ENCODE peak calls at places on chromosomes 11 and 22, in five cellular contexts. H, E, U, K and C are unnamed samples.

GRCh38 chr11:35461917-35462316 is 42.6 kb upstream of the SLC1A2 start:
- DNase-seq in H (no peak), E (no peak), U (no peak), K (no peak), C (no peak)

GRCh38 chr11:72569966-72570892 is 104.0 kb downstream of the PDE2A start:
- DNase-seq in H (no peak), E (no peak), U (peak), K (no peak), C (no peak)

GRCh38 chr22:49208768-49209252 is 618.9 kb downstream of the BRD1 start:
- DNase-seq in H (peak), E (no peak), U (no peak), K (peak), C (no peak)

GRCh38 chr11:103317118-103317517 is 207.9 kb downstream of the DYNC2H1 start:
- DNase-seq in H (no peak), E (no peak), U (peak), K (no peak), C (no peak)

GRCh38 chr22:20148414-20148813 is 2.4 kb downstream of the CCDC188 start:
- DNase-seq in H (no peak), E (no peak), U (no peak), K (no peak), C (no peak)

GRCh38 chr11:71454470-71455113 is 1.6 kb downstream of the NADSYN1 start:
- DNase-seq in H (no peak), E (no peak), U (no peak), K (no peak), C (no peak)

GRCh38 chr11:69221086-69221485 is 65.4 kb downstream of the SMIM38 start:
- DNase-seq in H (no peak), E (no peak), U (no peak), K (no peak), C (no peak)

GRCh38 chr11:14974723-14975587 is 2.8 kb upstream of the CALCA start:
- DNase-seq in H (no peak), E (no peak), U (peak), K (peak), C (no peak)

GRCh38 chr11:120688166-120688565 is 176.6 kb downstream of the GRIK4 start:
- DNase-seq in H (no peak), E (no peak), U (no peak), K (no peak), C (no peak)

GRCh38 chr11:96878299-96879051 is 488.7 kb downstream of the JRKL start:
- DNase-seq in H (peak), E (no peak), U (no peak), K (no peak), C (no peak)

GRCh38 chr11:121581607-121582006 is 128.8 kb upstream of the SORL1-AS1 start:
- DNase-seq in H (no peak), E (no peak), U (no peak), K (no peak), C (no peak)

GRCh38 chr11:125365196-125365931 is 130.7 kb downstream of the FEZ1 start:
- DNase-seq in H (no peak), E (no peak), U (no peak), K (no peak), C (no peak)

GRCh38 chr11:33920838-33921613 is 29.1 kb upstream of the LMO2 start:
- DNase-seq in H (no peak), E (no peak), U (no peak), K (no peak), C (no peak)

GRCh38 chr11:56509439-56509838 is 18.3 kb upstream of the OR5M8 start:
- DNase-seq in H (no peak), E (no peak), U (no peak), K (no peak), C (no peak)

GRCh38 chr22:29016067-29016938 is 45.3 kb downstream of the C22orf31 start:
- DNase-seq in H (no peak), E (no peak), U (no peak), K (no peak), C (no peak)

GRCh38 chr11:11659567-11660341 is 37.9 kb upstream of the GALNT18 start:
- DNase-seq in H (no peak), E (no peak), U (no peak), K (no peak), C (no peak)

DNA sequence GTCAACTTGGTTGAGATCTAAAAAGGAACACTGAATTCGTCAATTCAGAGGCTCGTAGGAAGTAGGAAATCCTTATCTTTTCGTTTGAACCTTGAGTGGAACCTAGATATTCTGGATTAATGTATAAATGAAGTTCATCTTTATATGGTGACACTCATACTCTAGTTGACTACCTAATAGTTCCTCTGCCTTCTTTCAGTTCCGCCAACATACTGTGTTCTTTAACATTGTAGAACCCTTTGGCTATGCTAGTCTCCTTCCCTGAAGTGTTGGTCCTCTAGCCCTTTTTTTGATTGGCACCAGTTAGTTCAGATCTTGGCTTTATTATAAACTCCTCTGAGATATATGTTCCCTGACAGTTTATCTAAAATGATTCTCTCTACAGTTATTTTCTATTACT is 1.5 kb downstream of the ATM start:
- DNase-seq in H (no peak), E (no peak), U (no peak), K (no peak), C (no peak)
- H3K27ac ChIP-seq in H (peak), E (peak), U (no peak), K (peak), C (peak)

GRCh38 chr11:3145206-3145520 is 19.9 kb downstream of the OSBPL5 start:
- DNase-seq in H (no peak), E (no peak), U (no peak), K (no peak), C (no peak)

GRCh38 chr11:3147626-3148025 is 17.5 kb downstream of the OSBPL5 start:
- DNase-seq in H (no peak), E (no peak), U (no peak), K (no peak), C (no peak)

GRCh38 chr11:3148255-3148989 is 16.7 kb downstream of the OSBPL5 start:
- DNase-seq in H (no peak), E (no peak), U (no peak), K (no peak), C (no peak)

GRCh38 chr11:3147257-3147619 is 17.9 kb downstream of the OSBPL5 start:
- DNase-seq in H (no peak), E (peak), U (no peak), K (no peak), C (no peak)

GRCh38 chr11:3146612-3147256 is 18.4 kb downstream of the OSBPL5 start:
- DNase-seq in H (no peak), E (peak), U (peak), K (no peak), C (no peak)
- H3K27ac ChIP-seq in H (peak), E (peak), U (peak), K (no peak), C (no peak)

DNA sequence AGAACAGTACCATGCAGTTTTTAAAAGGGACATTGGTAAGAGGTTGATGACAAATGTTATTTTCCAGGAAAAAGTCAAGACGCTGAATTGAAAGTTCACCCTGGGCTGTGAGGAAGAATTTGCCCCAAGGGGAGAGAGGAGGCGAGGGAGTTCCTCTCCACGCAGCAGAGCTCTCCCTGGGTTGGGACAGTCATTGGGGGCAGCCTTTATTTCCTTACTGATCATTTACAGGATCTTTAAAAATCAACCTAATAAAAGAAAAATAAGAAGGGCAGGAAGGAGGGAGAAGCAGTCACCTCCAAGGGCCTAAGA is 49.9 kb upstream of the WNT7B start:
- DNase-seq in H (no peak), E (no peak), U (no peak), K (no peak), C (no peak)
- H3K27ac ChIP-seq in H (peak), E (peak), U (no peak), K (peak), C (peak)

GRCh38 chr11:63736864-63737263 is 31.7 kb downstream of the ZFTA start:
- DNase-seq in H (no peak), E (no peak), U (no peak), K (no peak), C (no peak)
- H3K27ac ChIP-seq in H (no peak), E (no peak), U (no peak), K (no peak), C (no peak)

GRCh38 chr11:75869661-75870455 is 54.8 kb downstream of the UVRAG start:
- DNase-seq in H (no peak), E (no peak), U (no peak), K (no peak), C (no peak)
- H3K27ac ChIP-seq in H (no peak), E (no peak), U (no peak), K (no peak), C (peak)

DNA sequence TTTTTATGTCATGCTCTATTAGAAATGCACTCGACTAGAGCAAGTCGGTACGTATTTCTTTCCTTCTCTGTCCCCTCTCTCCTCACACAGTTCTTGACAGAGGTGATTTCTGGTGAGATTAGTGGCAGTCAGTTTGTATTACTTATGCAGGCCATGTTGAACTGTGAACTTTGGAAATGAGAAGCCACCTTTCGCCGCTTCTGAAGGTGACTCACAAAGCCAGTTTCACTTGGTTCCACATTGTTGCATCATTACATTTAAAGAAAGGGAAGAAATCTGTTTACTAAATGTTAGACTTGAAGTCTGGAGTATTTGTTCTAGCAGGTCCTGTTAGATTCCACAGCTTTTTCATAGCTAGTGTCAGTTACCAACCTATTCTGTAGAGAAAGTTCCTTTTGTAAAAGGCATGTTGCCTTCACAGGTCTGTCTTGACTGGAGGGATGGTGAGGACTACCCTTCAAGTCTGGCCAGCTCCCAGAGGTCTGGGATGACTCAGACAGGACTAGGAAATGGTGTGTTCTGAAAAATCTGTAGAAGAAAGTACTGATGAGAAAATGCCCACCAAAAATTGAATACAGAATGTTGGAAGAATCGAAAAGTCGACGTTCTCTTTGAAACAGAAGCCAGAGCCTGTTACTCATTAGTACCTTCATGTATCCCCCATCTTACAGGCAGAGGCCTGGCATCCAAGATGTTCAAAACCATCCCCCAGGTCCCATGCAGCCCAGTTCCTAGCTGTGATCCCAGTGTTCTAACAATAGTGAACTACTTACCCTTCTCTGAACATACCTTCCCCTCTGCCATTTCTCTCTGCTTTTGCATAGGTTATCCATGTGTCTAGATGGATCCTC is 181.4 kb downstream of the DBX1 start:
- DNase-seq in H (no peak), E (no peak), U (peak), K (peak), C (no peak)
- H3K27ac ChIP-seq in H (no peak), E (no peak), U (peak), K (peak), C (no peak)

GRCh38 chr11:131165036-131165435 is 205.4 kb upstream of the NTM start:
- DNase-seq in H (no peak), E (no peak), U (no peak), K (no peak), C (no peak)
- H3K27ac ChIP-seq in H (no peak), E (no peak), U (no peak), K (no peak), C (no peak)